ENCODE peak calls at places on chromosome 18, in eight cellular contexts. One of them, this sample, is unnamed.

GRCh38 chr18:23994361-23994902 is 20.1 kb upstream of the TTC39C start:
- DNase-seq in right cardiac atrium: peak
- DNase-seq in thoracic aorta: no peak
- DNase-seq in PC-9: peak
- DNase-seq in caudate nucleus: no peak
- DNase-seq in SK-N-MC: no peak
- DNase-seq in CD8-positive, alpha-beta T cell: no peak
- DNase-seq in brain microvascular endothelial cell: peak
- DNase-seq in this sample: peak

GRCh38 chr18:44895176-44895798 is 214.6 kb downstream of the SETBP1 start:
- DNase-seq in right cardiac atrium: no peak
- DNase-seq in thoracic aorta: no peak
- DNase-seq in PC-9: peak
- DNase-seq in caudate nucleus: no peak
- DNase-seq in SK-N-MC: no peak
- DNase-seq in CD8-positive, alpha-beta T cell: no peak
- DNase-seq in brain microvascular endothelial cell: peak
- DNase-seq in this sample: peak

GRCh38 chr18:48545690-48546365 is 7.0 kb downstream of the CTIF start:
- DNase-seq in right cardiac atrium: peak
- DNase-seq in thoracic aorta: peak
- DNase-seq in PC-9: no peak
- DNase-seq in caudate nucleus: peak
- DNase-seq in SK-N-MC: no peak
- DNase-seq in CD8-positive, alpha-beta T cell: no peak
- DNase-seq in brain microvascular endothelial cell: peak
- DNase-seq in this sample: no peak

GRCh38 chr18:59957957-59958356 is 58.2 kb downstream of the PMAIP1 start:
- DNase-seq in right cardiac atrium: no peak
- DNase-seq in thoracic aorta: no peak
- DNase-seq in PC-9: peak
- DNase-seq in caudate nucleus: no peak
- DNase-seq in SK-N-MC: no peak
- DNase-seq in CD8-positive, alpha-beta T cell: no peak
- DNase-seq in brain microvascular endothelial cell: peak
- DNase-seq in this sample: no peak

GRCh38 chr18:56068030-56068671 is 480.2 kb upstream of the TCF4 start:
- DNase-seq in right cardiac atrium: no peak
- DNase-seq in thoracic aorta: no peak
- DNase-seq in PC-9: no peak
- DNase-seq in caudate nucleus: no peak
- DNase-seq in SK-N-MC: no peak
- DNase-seq in CD8-positive, alpha-beta T cell: no peak
- DNase-seq in brain microvascular endothelial cell: peak
- DNase-seq in this sample: peak

GRCh38 chr18:23844991-23845680 is 155.9 kb downstream of the LAMA3 start:
- DNase-seq in right cardiac atrium: no peak
- DNase-seq in thoracic aorta: no peak
- DNase-seq in PC-9: peak
- DNase-seq in caudate nucleus: no peak
- DNase-seq in SK-N-MC: no peak
- DNase-seq in CD8-positive, alpha-beta T cell: no peak
- DNase-seq in brain microvascular endothelial cell: no peak
- DNase-seq in this sample: no peak

GRCh38 chr18:47978603-47979002 is 48.1 kb upstream of the SMAD2 start:
- DNase-seq in right cardiac atrium: no peak
- DNase-seq in thoracic aorta: no peak
- DNase-seq in PC-9: no peak
- DNase-seq in caudate nucleus: no peak
- DNase-seq in SK-N-MC: no peak
- DNase-seq in CD8-positive, alpha-beta T cell: no peak
- DNase-seq in brain microvascular endothelial cell: no peak
- DNase-seq in this sample: no peak

GRCh38 chr18:395481-396250 is 104.8 kb downstream of the COLEC12 start:
- DNase-seq in right cardiac atrium: no peak
- DNase-seq in thoracic aorta: no peak
- DNase-seq in PC-9: no peak
- DNase-seq in caudate nucleus: no peak
- DNase-seq in SK-N-MC: no peak
- DNase-seq in CD8-positive, alpha-beta T cell: no peak
- DNase-seq in brain microvascular endothelial cell: peak
- DNase-seq in this sample: no peak

GRCh38 chr18:22627506-22627905 is 209.8 kb upstream of the CTAGE1 start:
- DNase-seq in right cardiac atrium: no peak
- DNase-seq in thoracic aorta: no peak
- DNase-seq in PC-9: no peak
- DNase-seq in caudate nucleus: no peak
- DNase-seq in SK-N-MC: no peak
- DNase-seq in CD8-positive, alpha-beta T cell: no peak
- DNase-seq in brain microvascular endothelial cell: no peak
- DNase-seq in this sample: no peak

GRCh38 chr18:79485788-79486355 is 90.1 kb downstream of the NFATC1 start:
- DNase-seq in right cardiac atrium: peak
- DNase-seq in thoracic aorta: no peak
- DNase-seq in PC-9: no peak
- DNase-seq in caudate nucleus: no peak
- DNase-seq in SK-N-MC: no peak
- DNase-seq in CD8-positive, alpha-beta T cell: no peak
- DNase-seq in brain microvascular endothelial cell: peak
- DNase-seq in this sample: no peak

GRCh38 chr18:46148810-46149209 is 44.6 kb downstream of the HAUS1 start:
- DNase-seq in right cardiac atrium: no peak
- DNase-seq in thoracic aorta: no peak
- DNase-seq in PC-9: peak
- DNase-seq in caudate nucleus: no peak
- DNase-seq in SK-N-MC: peak
- DNase-seq in CD8-positive, alpha-beta T cell: no peak
- DNase-seq in brain microvascular endothelial cell: peak
- DNase-seq in this sample: no peak

GRCh38 chr18:75142677-75143076 is 66.3 kb downstream of the PTGR3 start:
- DNase-seq in right cardiac atrium: no peak
- DNase-seq in thoracic aorta: no peak
- DNase-seq in PC-9: no peak
- DNase-seq in caudate nucleus: no peak
- DNase-seq in SK-N-MC: no peak
- DNase-seq in CD8-positive, alpha-beta T cell: no peak
- DNase-seq in brain microvascular endothelial cell: no peak
- DNase-seq in this sample: no peak

GRCh38 chr18:76679259-76679658 is 143.1 kb upstream of the ZNF236 start:
- DNase-seq in right cardiac atrium: no peak
- DNase-seq in thoracic aorta: no peak
- DNase-seq in PC-9: no peak
- DNase-seq in caudate nucleus: no peak
- DNase-seq in SK-N-MC: no peak
- DNase-seq in CD8-positive, alpha-beta T cell: no peak
- DNase-seq in brain microvascular endothelial cell: no peak
- DNase-seq in this sample: no peak

GRCh38 chr18:22609642-22610041 is 191.9 kb upstream of the CTAGE1 start:
- DNase-seq in right cardiac atrium: peak
- DNase-seq in thoracic aorta: peak
- DNase-seq in PC-9: peak
- DNase-seq in caudate nucleus: no peak
- DNase-seq in SK-N-MC: no peak
- DNase-seq in CD8-positive, alpha-beta T cell: no peak
- DNase-seq in brain microvascular endothelial cell: peak
- DNase-seq in this sample: no peak

GRCh38 chr18:42412896-42413295 is 457.9 kb downstream of the PIK3C3 start:
- DNase-seq in right cardiac atrium: no peak
- DNase-seq in thoracic aorta: no peak
- DNase-seq in PC-9: no peak
- DNase-seq in caudate nucleus: no peak
- DNase-seq in SK-N-MC: no peak
- DNase-seq in CD8-positive, alpha-beta T cell: no peak
- DNase-seq in brain microvascular endothelial cell: peak
- DNase-seq in this sample: no peak
- H3K27ac ChIP-seq in right cardiac atrium: no peak
- H3K27ac ChIP-seq in thoracic aorta: no peak
- H3K27ac ChIP-seq in PC-9: no peak
- H3K27ac ChIP-seq in caudate nucleus: no peak
- H3K27ac ChIP-seq in SK-N-MC: no peak
- H3K27ac ChIP-seq in CD8-positive, alpha-beta T cell: no peak
- H3K27ac ChIP-seq in brain microvascular endothelial cell: peak
- H3K27ac ChIP-seq in this sample: peak

GRCh38 chr18:63619661-63620060 is 24.4 kb downstream of the SERPINB4 start:
- DNase-seq in right cardiac atrium: no peak
- DNase-seq in thoracic aorta: no peak
- DNase-seq in PC-9: no peak
- DNase-seq in caudate nucleus: no peak
- DNase-seq in SK-N-MC: no peak
- DNase-seq in CD8-positive, alpha-beta T cell: no peak
- DNase-seq in brain microvascular endothelial cell: peak
- DNase-seq in this sample: no peak
- H3K27ac ChIP-seq in right cardiac atrium: no peak
- H3K27ac ChIP-seq in thoracic aorta: no peak
- H3K27ac ChIP-seq in PC-9: no peak
- H3K27ac ChIP-seq in caudate nucleus: no peak
- H3K27ac ChIP-seq in SK-N-MC: no peak
- H3K27ac ChIP-seq in CD8-positive, alpha-beta T cell: no peak
- H3K27ac ChIP-seq in brain microvascular endothelial cell: no peak
- H3K27ac ChIP-seq in this sample: no peak

GRCh38 chr18:67650661-67651060 is 134.1 kb upstream of the DSEL start:
- DNase-seq in right cardiac atrium: no peak
- DNase-seq in thoracic aorta: no peak
- DNase-seq in PC-9: no peak
- DNase-seq in caudate nucleus: no peak
- DNase-seq in SK-N-MC: no peak
- DNase-seq in CD8-positive, alpha-beta T cell: no peak
- DNase-seq in brain microvascular endothelial cell: no peak
- DNase-seq in this sample: no peak

GRCh38 chr18:67652296-67652695 is 135.8 kb upstream of the DSEL start:
- DNase-seq in right cardiac atrium: no peak
- DNase-seq in thoracic aorta: no peak
- DNase-seq in PC-9: no peak
- DNase-seq in caudate nucleus: no peak
- DNase-seq in SK-N-MC: no peak
- DNase-seq in CD8-positive, alpha-beta T cell: no peak
- DNase-seq in brain microvascular endothelial cell: no peak
- DNase-seq in this sample: no peak

GRCh38 chr18:67651438-67651837 is 134.9 kb upstream of the DSEL start:
- DNase-seq in right cardiac atrium: no peak
- DNase-seq in thoracic aorta: no peak
- DNase-seq in PC-9: no peak
- DNase-seq in caudate nucleus: no peak
- DNase-seq in SK-N-MC: no peak
- DNase-seq in CD8-positive, alpha-beta T cell: no peak
- DNase-seq in brain microvascular endothelial cell: no peak
- DNase-seq in this sample: no peak

GRCh38 chr18:67654101-67654500 is 137.6 kb upstream of the DSEL start:
- DNase-seq in right cardiac atrium: no peak
- DNase-seq in thoracic aorta: no peak
- DNase-seq in PC-9: no peak
- DNase-seq in caudate nucleus: no peak
- DNase-seq in SK-N-MC: no peak
- DNase-seq in CD8-positive, alpha-beta T cell: no peak
- DNase-seq in brain microvascular endothelial cell: no peak
- DNase-seq in this sample: no peak
- H3K27ac ChIP-seq in right cardiac atrium: no peak
- H3K27ac ChIP-seq in thoracic aorta: no peak
- H3K27ac ChIP-seq in PC-9: no peak
- H3K27ac ChIP-seq in caudate nucleus: no peak
- H3K27ac ChIP-seq in SK-N-MC: no peak
- H3K27ac ChIP-seq in CD8-positive, alpha-beta T cell: no peak
- H3K27ac ChIP-seq in brain microvascular endothelial cell: no peak
- H3K27ac ChIP-seq in this sample: no peak

GRCh38 chr18:8706981-8707940 is 1.9 kb downstream of the MTCL1 start:
- DNase-seq in right cardiac atrium: peak
- DNase-seq in thoracic aorta: no peak
- DNase-seq in PC-9: peak
- DNase-seq in caudate nucleus: no peak
- DNase-seq in SK-N-MC: no peak
- DNase-seq in CD8-positive, alpha-beta T cell: no peak
- DNase-seq in brain microvascular endothelial cell: peak
- DNase-seq in this sample: no peak
- H3K27ac ChIP-seq in right cardiac atrium: no peak
- H3K27ac ChIP-seq in thoracic aorta: peak
- H3K27ac ChIP-seq in PC-9: peak
- H3K27ac ChIP-seq in caudate nucleus: no peak
- H3K27ac ChIP-seq in SK-N-MC: no peak
- H3K27ac ChIP-seq in CD8-positive, alpha-beta T cell: no peak
- H3K27ac ChIP-seq in brain microvascular endothelial cell: peak
- H3K27ac ChIP-seq in this sample: peak

DNA sequence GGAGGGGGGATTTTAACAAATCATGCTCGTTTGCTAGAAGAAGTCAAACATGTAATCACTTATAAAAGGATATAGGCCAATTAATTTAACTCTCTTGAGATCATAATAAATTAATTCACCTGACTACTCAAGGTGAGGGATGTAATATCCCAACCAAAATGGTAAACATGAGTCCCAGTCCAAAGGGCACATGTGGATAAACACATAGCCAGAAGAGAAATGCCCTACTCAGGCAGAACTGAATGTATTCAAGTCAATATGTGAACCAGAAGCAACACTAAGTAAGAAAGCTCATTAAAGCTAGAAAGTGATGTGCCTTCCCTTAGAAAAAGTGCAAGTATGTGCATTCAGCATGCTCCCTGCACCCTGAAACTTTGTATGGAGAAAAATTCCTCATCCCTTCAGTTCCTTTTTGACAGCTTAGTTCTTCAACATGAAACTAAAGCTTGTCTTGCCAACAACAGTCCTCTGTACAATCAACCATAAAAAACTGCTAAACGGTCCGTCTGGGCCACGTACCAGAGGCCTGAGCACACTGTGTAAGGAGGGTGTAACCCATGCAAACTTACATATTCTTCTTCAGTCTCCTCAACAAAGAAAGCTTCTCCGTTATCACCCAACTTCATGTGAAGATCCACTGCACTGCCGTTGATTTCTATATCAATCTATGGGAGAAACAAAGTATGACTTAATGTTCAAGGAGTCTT is 58.9 kb downstream of the LPIN2 start:
- DNase-seq in right cardiac atrium: no peak
- DNase-seq in thoracic aorta: no peak
- DNase-seq in PC-9: no peak
- DNase-seq in caudate nucleus: no peak
- DNase-seq in SK-N-MC: no peak
- DNase-seq in CD8-positive, alpha-beta T cell: no peak
- DNase-seq in brain microvascular endothelial cell: no peak
- DNase-seq in this sample: no peak
- H3K27ac ChIP-seq in right cardiac atrium: no peak
- H3K27ac ChIP-seq in thoracic aorta: no peak
- H3K27ac ChIP-seq in PC-9: no peak
- H3K27ac ChIP-seq in caudate nucleus: no peak
- H3K27ac ChIP-seq in SK-N-MC: no peak
- H3K27ac ChIP-seq in CD8-positive, alpha-beta T cell: no peak
- H3K27ac ChIP-seq in brain microvascular endothelial cell: no peak
- H3K27ac ChIP-seq in this sample: no peak